ENCODE peak calls at places on chromosomes 12 and 14, in six cellular contexts. H is non-pigmented ciliary epithelial cell; E is CD4-positive, alpha-beta T cell; F is putamen; R is MCF 10A; P is HTR-8/SVneo. G is an unnamed sample.

GRCh38 chr12:92987846-92988621 is 58.9 kb upstream of the EEA1 start:
- DNase-seq in H (no peak), E (peak; percentile 2), F (peak; percentile 7), P (no peak), R (no peak), G (peak; percentile 10)

GRCh38 chr14:58281969-58282368 is 16.4 kb upstream of the ARID4A start:
- DNase-seq in R (no peak), P (no peak), H (no peak), F (no peak), E (no peak), G (no peak)

GRCh38 chr12:56118688-56119045 is 601 bp downstream of the ZC3H10 start:
- DNase-seq in P (no peak), F (no peak), E (no peak), R (peak; percentile 14), H (no peak), G (no peak)

GRCh38 chr12:51368640-51369517 is 22.3 kb downstream of the GALNT6 start:
- DNase-seq in H (peak; percentile 69), R (no peak), F (no peak), P (no peak), E (peak; percentile 82), G (peak; percentile 99)

GRCh38 chr14:70648374-70648773 is 6.7 kb downstream of the TTC9 start:
- DNase-seq in F (no peak), E (no peak), H (no peak), P (no peak), R (no peak), G (no peak)

GRCh38 chr12:14810953-14811483 is 3.0 kb downstream of the SMCO3 start:
- DNase-seq in P (no peak), R (peak; percentile 64), E (no peak), H (no peak), F (no peak), G (peak; percentile 13)

GRCh38 chr12:2047752-2048151 is 5.0 kb upstream of the CACNA1C start:
- DNase-seq in H (no peak), F (no peak), R (no peak), P (no peak), E (no peak), G (no peak)

GRCh38 chr14:99643343-99643742 is 1.6 kb upstream of the HHIPL1 start:
- DNase-seq in P (no peak), F (no peak), E (no peak), R (no peak), H (no peak), G (no peak)

GRCh38 chr12:111359231-111359913 is 9.5 kb downstream of the PHETA1 start:
- DNase-seq in P (no peak), R (no peak), F (no peak), H (no peak), E (no peak), G (no peak)

GRCh38 chr12:132374821-132375445 is 45.5 kb upstream of the GALNT9 start:
- DNase-seq in H (no peak), F (no peak), E (no peak), P (no peak), R (no peak), G (no peak)